ENCODE peak calls at places on chromosomes 13 and 19, in six cellular contexts. Q, J, H, F, O and M are unnamed samples.

GRCh38 chr13:99983401-99984133 is 2.0 kb downstream of the ZIC2 start:
- DNase-seq in H (no peak), O (no peak), F (no peak), Q (no peak), J (no peak), M (no peak)

GRCh38 chr19:56351208-56351607 is 36.6 kb upstream of the ZSCAN5A start:
- DNase-seq in J (no peak), F (no peak), Q (no peak), O (no peak), H (no peak), M (no peak)

GRCh38 chr19:38691938-38692457 is 44.5 kb downstream of the ACTN4 start:
- DNase-seq in O (no peak), Q (peak), H (no peak), J (no peak), F (peak), M (peak)

GRCh38 chr19:21482863-21483276 is 22.5 kb upstream of the ZNF429 start:
- DNase-seq in Q (peak), H (peak), F (peak), O (no peak), J (peak), M (peak)

GRCh38 chr19:7348587-7349230 is at the start of gene ARHGEF18:
- DNase-seq in Q (peak), J (peak), F (no peak), H (no peak), O (no peak), M (peak)

GRCh38 chr19:38564981-38565685 is 52.6 kb downstream of the MAP4K1 start:
- DNase-seq in O (no peak), J (no peak), F (peak), H (no peak), Q (no peak), M (no peak)

GRCh38 chr13:109208522-109208921 is 577.9 kb downstream of the IRS2 start:
- DNase-seq in Q (no peak), J (no peak), H (no peak), O (no peak), F (no peak), M (no peak)

GRCh38 chr19:58401825-58402433 is 6.5 kb downstream of the RNF225 start:
- DNase-seq in J (no peak), O (no peak), F (no peak), Q (no peak), H (no peak), M (no peak)

GRCh38 chr13:27406178-27406939 is 18.1 kb upstream of the GTF3A start:
- DNase-seq in J (peak), F (peak), H (no peak), Q (peak), O (peak), M (no peak)

GRCh38 chr13:32989331-32989730 is 26.9 kb upstream of the KL start:
- DNase-seq in H (no peak), J (no peak), F (no peak), Q (no peak), O (no peak), M (no peak)

GRCh38 chr13:47110833-47111240 is 214.0 kb upstream of the HTR2A start:
- DNase-seq in J (no peak), O (no peak), H (no peak), Q (no peak), F (no peak), M (no peak)

GRCh38 chr19:4368128-4368820 is 24.9 kb downstream of the MPND start:
- DNase-seq in J (no peak), H (no peak), Q (peak), O (no peak), F (peak), M (peak)

GRCh38 chr13:31043891-31044657 is 111.6 kb downstream of the TEX26 start:
- DNase-seq in O (peak), F (peak), J (peak), Q (peak), H (peak), M (peak)

GRCh38 chr13:90947976-90948375 is 399.5 kb upstream of the MIR17HG start:
- DNase-seq in J (no peak), H (no peak), O (no peak), Q (no peak), F (no peak), M (no peak)

GRCh38 chr13:72990883-72991282 is 67.9 kb upstream of the KLF5 start:
- DNase-seq in F (no peak), H (no peak), Q (no peak), J (no peak), O (no peak), M (no peak)

GRCh38 chr13:40352807-40353562 is 313.5 kb downstream of the FOXO1 start:
- DNase-seq in J (no peak), H (no peak), Q (peak), O (peak), F (no peak), M (no peak)

GRCh38 chr13:28568286-28568685 is 73.4 kb upstream of the FLT1 start:
- DNase-seq in J (peak), Q (peak), O (peak), F (peak), H (no peak), M (peak)

GRCh38 chr13:66014757-66015156 is 1215.4 kb downstream of the PCDH9 start:
- DNase-seq in F (no peak), H (no peak), Q (peak), J (no peak), O (no peak), M (no peak)

GRCh38 chr19:30450101-30450500 is 77.9 kb downstream of the ZNF536 start:
- DNase-seq in H (no peak), Q (peak), F (peak), O (no peak), J (no peak), M (no peak)

GRCh38 chr13:94390881-94391280 is 88.6 kb downstream of the DCT start:
- DNase-seq in J (no peak), O (no peak), Q (no peak), H (no peak), F (no peak), M (no peak)

GRCh38 chr13:93286047-93286446 is 59.4 kb downstream of the GPC6 start:
- DNase-seq in O (no peak), F (no peak), H (no peak), Q (no peak), J (no peak), M (no peak)

GRCh38 chr19:40811478-40812341 is 12.7 kb downstream of the EGLN2 start:
- DNase-seq in J (no peak), Q (no peak), F (no peak), H (no peak), O (no peak), M (no peak)

GRCh38 chr13:97004886-97005285 is 10.6 kb upstream of the OXGR1 start:
- DNase-seq in O (no peak), H (no peak), Q (peak), F (peak), J (no peak), M (no peak)

GRCh38 chr19:33110201-33110910 is 21.6 kb upstream of the WDR88 start:
- DNase-seq in J (no peak), Q (peak), O (no peak), F (no peak), H (no peak), M (no peak)

GRCh38 chr19:46904114-46905060 is 43.6 kb downstream of the ARHGAP35 start:
- DNase-seq in Q (peak), F (no peak), H (no peak), O (no peak), J (no peak), M (no peak)

GRCh38 chr13:22455036-22455435 is 725.7 kb upstream of the SGCG start:
- DNase-seq in J (no peak), H (no peak), Q (no peak), O (no peak), F (no peak), M (no peak)

GRCh38 chr13:45156565-45157361 is 36.5 kb downstream of the GTF2F2 start:
- DNase-seq in F (no peak), Q (peak), H (no peak), O (no peak), J (no peak), M (no peak)